ENCODE peak calls at places on chromosome 12, in ten cellular contexts. T is posterior vena cava, L is ureter, N is H9, I is fibroblast of lung, O is AG08396, W is ecto neural progenitor cell, A is globus pallidus, Y is LoVo, R is sciatic nerve. M is an unnamed sample.

GRCh38 chr12:67943295-67943892 is 45.9 kb upstream of the IFNG-AS1 start:
- DNase-seq in T (no peak), L (peak; percentile 76), N (no peak), I (peak; percentile 82), O (peak; percentile 50), W (no peak), A (peak; percentile 77), Y (peak; percentile 80), R (peak; percentile 74), M (peak; percentile 74)

GRCh38 chr12:2891240-2892053 is 756 bp downstream of the TULP3 start:
- DNase-seq in T (peak; percentile 58), L (peak; percentile 55), N (peak; percentile 76), I (peak; percentile 70), O (peak; percentile 54), W (no peak), A (peak; percentile 64), Y (peak; percentile 55), R (peak; percentile 75), M (peak; percentile 61)

GRCh38 chr12:54390668-54391551 is 6.4 kb upstream of the ZNF385A start:
- DNase-seq in T (no peak), L (peak; percentile 78), N (peak; percentile 94), I (no peak), O (no peak), W (peak; percentile 91), A (no peak), Y (no peak), R (peak; percentile 71), M (no peak)

GRCh38 chr12:4327293-4327692 is 6.3 kb downstream of the TIGAR start:
- DNase-seq in T (no peak), L (no peak), N (no peak), I (no peak), O (no peak), W (no peak), A (no peak), Y (no peak), R (no peak), M (no peak)

GRCh38 chr12:57591567-57592325 is 754 bp downstream of the PIP4K2C start:
- DNase-seq in T (no peak), L (peak; percentile 53), N (no peak), I (no peak), O (peak; percentile 53), W (peak; percentile 68), A (no peak), Y (peak; percentile 39), R (no peak), M (peak; percentile 21)

GRCh38 chr12:12466157-12466556 is 96.5 kb downstream of the DUSP16 start:
- DNase-seq in T (no peak), L (no peak), N (no peak), I (no peak), O (no peak), W (no peak), A (no peak), Y (no peak), R (no peak), M (no peak)

GRCh38 chr12:80272516-80272915 is 171.5 kb upstream of the PTPRQ start:
- DNase-seq in T (no peak), L (no peak), N (no peak), I (no peak), O (no peak), W (no peak), A (no peak), Y (no peak), R (no peak), M (no peak)

GRCh38 chr12:25241171-25242020 is 9.3 kb downstream of the KRAS start:
- DNase-seq in T (no peak), L (no peak), N (no peak), I (peak; percentile 76), O (peak; percentile 26), W (no peak), A (peak; percentile 52), Y (peak; percentile 54), R (no peak), M (peak; percentile 71)

GRCh38 chr12:4037747-4038312 is 164.6 kb upstream of the PARP11 start:
- DNase-seq in T (no peak), L (no peak), N (no peak), I (peak; percentile 68), O (peak; percentile 46), W (no peak), A (peak; percentile 17), Y (peak; percentile 66), R (peak; percentile 80), M (peak; percentile 44)